ENCODE peak calls at places on chromosomes 3 and 15, in five cellular contexts. D, C, X, I and Z are unnamed samples. For H3K27me3 and H3K4me1, the result is how much of the 10 kb centered on the place peaks cover.

GRCh38 chr3:143011705-143012104 is 10.3 kb downstream of the U2SURP start:
- DNase-seq in X (no peak), C (no peak), I (no peak), D (no peak), Z (no peak)

GRCh38 chr15:62933388-62933787 is 109.2 kb upstream of the TPM1 start:
- DNase-seq in X (no peak), C (no peak), D (no peak), I (no peak), Z (no peak)

GRCh38 chr3:182455011-182455410 is 338.3 kb upstream of the ATP11B start:
- DNase-seq in D (no peak), I (no peak), C (no peak), X (no peak), Z (no peak)

GRCh38 chr15:62164500-62165028 is 521 bp downstream of the C2CD4B start:
- DNase-seq in D (no peak), X (peak), C (peak), I (peak), Z (no peak)

GRCh38 chr3:126049289-126050049 is 34.5 kb downstream of the SLC41A3 start:
- DNase-seq in X (no peak), D (no peak), C (no peak), I (no peak), Z (no peak)

GRCh38 chr3:122058294-122058693 is 3.1 kb downstream of the CD86 start:
- DNase-seq in I (no peak), X (no peak), C (no peak), D (no peak), Z (no peak)

GRCh38 chr3:23385327-23385726 is 182.2 kb downstream of the UBE2E2 start:
- DNase-seq in C (no peak), X (no peak), D (no peak), I (no peak), Z (no peak)

GRCh38 chr3:59817511-59817910 is 767.7 kb upstream of the CFAP20DC start:
- DNase-seq in X (no peak), C (no peak), D (no peak), I (no peak), Z (no peak)

GRCh38 chr3:74139648-74140047 is 474.8 kb downstream of the CNTN3 start:
- DNase-seq in C (no peak), D (no peak), I (no peak), X (peak), Z (no peak)

GRCh38 chr15:29863438-29863837 is 41.2 kb upstream of the TJP1 start:
- DNase-seq in I (no peak), C (no peak), X (no peak), D (no peak), Z (no peak)

GRCh38 chr3:63753567-63753966 is 65.5 kb upstream of the C3orf49 start:
- DNase-seq in C (no peak), X (no peak), I (peak), D (no peak), Z (no peak)

GRCh38 chr15:65638681-65639089 is 16.9 kb downstream of the SLC24A1 start:
- DNase-seq in I (peak), C (no peak), D (no peak), X (peak), Z (peak)

GRCh38 chr3:156643729-156644389 is 30.5 kb upstream of the TIPARP start:
- DNase-seq in C (no peak), I (peak), X (no peak), D (no peak), Z (no peak)

GRCh38 chr3:140469491-140469890 is 208.4 kb upstream of the TRIM42 start:
- DNase-seq in I (no peak), C (no peak), D (no peak), X (no peak), Z (no peak)

GRCh38 chr15:76866716-76867321 is 38.3 kb downstream of the SCAPER start:
- DNase-seq in C (no peak), I (peak), X (peak), D (no peak), Z (peak)

GRCh38 chr3:72844436-72844999 is 3.7 kb downstream of the SHQ1 start:
- DNase-seq in D (no peak), X (no peak), C (no peak), I (no peak), Z (no peak)

GRCh38 chr15:38560456-38560926 is 4.1 kb downstream of the RASGRP1 start:
- DNase-seq in D (no peak), C (no peak), I (no peak), X (no peak), Z (no peak)

GRCh38 chr15:41809121-41809520 is 18.8 kb upstream of the JMJD7 start:
- DNase-seq in C (no peak), X (no peak), D (no peak), I (no peak), Z (no peak)

GRCh38 chr3:197750863-197751737 is 1.4 kb downstream of the FYTTD1 start:
- DNase-seq in C (peak), D (peak), X (peak), I (peak), Z (peak)

GRCh38 chr3:160003520-160004128 is 15.0 kb downstream of the IL12A start:
- DNase-seq in D (no peak), X (peak), C (peak), I (peak), Z (peak)

GRCh38 chr15:92797168-92798052 is 102.7 kb upstream of the CHD2 start:
- DNase-seq in C (peak), D (no peak), I (peak), X (peak), Z (peak)

GRCh38 chr15:28935316-28935715 is 49.5 kb downstream of the APBA2 start:
- DNase-seq in C (peak), D (peak), X (no peak), I (no peak), Z (peak)

GRCh38 chr15:42427429-42428223 is 63.3 kb downstream of the ZNF106 start:
- DNase-seq in C (no peak), D (no peak), I (no peak), X (no peak), Z (no peak)

GRCh38 chr15:65881766-65882434 is 12.6 kb downstream of the RAB11A start:
- DNase-seq in D (no peak), C (no peak), X (peak), I (no peak), Z (no peak)

GRCh38 chr3:11612515-11613184 is 31.1 kb downstream of the VGLL4 start:
- DNase-seq in X (no peak), D (no peak), C (no peak), I (no peak), Z (no peak)

GRCh38 chr3:106560451-106560966 is 691.7 kb upstream of the CBLB start:
- DNase-seq in X (no peak), D (no peak), C (no peak), I (no peak), Z (no peak)

GRCh38 chr15:55289573-55290360 is at the start of gene RAB27A:
- DNase-seq in I (peak), C (peak), X (peak), D (peak), Z (peak)

GRCh38 chr3:64578797-64579196 is 109.0 kb downstream of the ADAMTS9 start:
- DNase-seq in X (no peak), D (no peak), C (no peak), I (no peak), Z (no peak)

GRCh38 chr15:71301958-71302621 is 186.8 kb downstream of the THSD4 start:
- DNase-seq in I (no peak), D (no peak), C (no peak), X (no peak), Z (peak)

GRCh38 chr15:67914537-67915373 is 74.9 kb upstream of the RNU6-1 start:
- DNase-seq in C (no peak), I (peak), X (no peak), D (no peak), Z (no peak)

GRCh38 chr3:129161860-129162271 is 1.0 kb upstream of the ISY1 start:
- DNase-seq in I (peak), D (peak), X (peak), C (no peak), Z (no peak)

GRCh38 chr3:76673171-76673570 is 366.7 kb upstream of the ROBO2 start:
- DNase-seq in C (no peak), X (no peak), I (no peak), D (no peak), Z (no peak)

GRCh38 chr3:58613236-58614132 is 36.3 kb upstream of the FAM107A start:
- DNase-seq in X (no peak), C (no peak), I (no peak), D (no peak), Z (no peak)

GRCh38 chr15:41944313-41944940 is 27.9 kb downstream of the EHD4 start:
- DNase-seq in X (no peak), D (no peak), I (peak), C (no peak), Z (no peak)

GRCh38 chr15:90104551-90104950 is 2.3 kb upstream of the IDH2 start:
- DNase-seq in C (peak), X (no peak), D (no peak), I (no peak), Z (no peak)

GRCh38 chr15:68330911-68331310 is 53.4 kb downstream of the FEM1B start:
- DNase-seq in C (no peak), X (no peak), D (no peak), I (no peak), Z (no peak)

DNA sequence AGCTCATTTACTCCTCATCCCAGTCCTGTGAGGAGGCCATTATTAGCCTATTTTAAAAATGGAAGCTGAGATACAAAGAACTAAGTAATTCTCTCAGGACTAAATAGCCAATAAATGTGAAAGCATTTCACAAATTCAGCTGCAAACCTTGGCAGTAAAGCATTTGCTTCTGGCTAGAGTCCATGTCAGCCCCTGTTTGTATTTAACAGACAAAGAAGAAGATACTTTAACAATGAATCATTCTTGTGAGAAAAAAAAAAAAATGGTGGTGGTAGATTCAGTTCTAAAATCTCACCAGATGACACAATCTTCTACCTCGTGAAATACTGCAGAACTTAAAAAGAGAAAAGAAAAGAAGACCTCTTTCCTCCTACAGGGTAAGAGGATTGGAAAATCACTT is 84.9 kb upstream of the CNTN6 start:
- DNase-seq in C (no peak), D (no peak), X (no peak), I (peak), Z (no peak)
- H3K27me3 ChIP-seq in C (under half), D (under half), X (under half), I (under half), Z (under half)

GRCh38 chr3:52915245-52915772 is 18.0 kb upstream of the STIMATE start:
- DNase-seq in C (no peak), D (no peak), I (no peak), X (peak), Z (no peak)

GRCh38 chr3:52907497-52907896 is 10.1 kb upstream of the STIMATE start:
- DNase-seq in C (no peak), I (no peak), X (no peak), D (no peak), Z (no peak)

GRCh38 chr3:52917044-52917443 is 19.7 kb upstream of the STIMATE start:
- DNase-seq in X (no peak), D (no peak), I (no peak), C (no peak), Z (no peak)

GRCh38 chr3:52910823-52911222 is 13.5 kb upstream of the STIMATE start:
- DNase-seq in I (no peak), D (no peak), C (no peak), X (no peak), Z (no peak)

GRCh38 chr3:52912885-52913731 is 15.8 kb upstream of the STIMATE start:
- DNase-seq in X (no peak), D (no peak), I (no peak), C (no peak), Z (peak)
- H3K4me1 ChIP-seq in X (under half), D (under half), I (under half), C (under half), Z (under half)

GRCh38 chr3:124132813-124133212 is 140.9 kb upstream of the ROPN1 start:
- DNase-seq in D (no peak), C (no peak), I (no peak), X (no peak), Z (no peak)

GRCh38 chr3:124137264-124137663 is 145.3 kb upstream of the ROPN1 start:
- DNase-seq in I (no peak), X (no peak), C (no peak), D (no peak), Z (no peak)

GRCh38 chr3:124131158-124132115 is 139.5 kb upstream of the ROPN1 start:
- DNase-seq in X (no peak), D (no peak), I (peak), C (no peak), Z (no peak)

GRCh38 chr3:124138148-124138547 is 146.2 kb upstream of the ROPN1 start:
- DNase-seq in D (no peak), C (no peak), I (no peak), X (no peak), Z (no peak)

DNA sequence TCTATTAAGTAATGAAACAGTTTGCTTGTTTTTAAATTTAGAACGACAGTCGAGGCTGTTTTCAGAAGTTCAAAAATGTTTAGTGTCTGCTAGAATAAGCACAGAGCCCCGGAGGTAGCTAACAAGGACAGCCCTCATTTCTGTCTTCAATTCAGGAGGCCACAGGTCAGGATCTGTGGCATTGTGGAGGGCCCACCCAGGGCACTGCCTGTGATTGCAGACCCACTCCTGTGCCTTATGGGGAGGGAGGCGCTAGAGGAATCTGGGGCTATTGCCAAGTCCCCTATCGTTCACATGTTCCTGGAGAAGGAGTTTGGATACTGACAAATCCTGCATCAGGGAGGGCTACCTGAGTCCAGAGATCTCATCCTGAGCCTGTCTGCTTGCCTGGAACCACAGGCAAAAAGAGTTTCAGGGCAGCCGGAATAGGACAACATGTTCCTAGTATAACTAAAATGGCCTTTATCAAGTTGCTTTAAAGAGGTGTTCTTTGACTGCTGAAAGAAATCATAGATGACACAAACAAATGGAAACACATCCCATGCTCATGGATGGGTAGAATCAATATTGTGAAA is 141.5 kb upstream of the ROPN1 start:
- DNase-seq in I (no peak), X (no peak), C (no peak), D (no peak), Z (no peak)
- H3K27me3 ChIP-seq in I (under half), X (under half), C (under half), D (under half), Z (under half)

DNA sequence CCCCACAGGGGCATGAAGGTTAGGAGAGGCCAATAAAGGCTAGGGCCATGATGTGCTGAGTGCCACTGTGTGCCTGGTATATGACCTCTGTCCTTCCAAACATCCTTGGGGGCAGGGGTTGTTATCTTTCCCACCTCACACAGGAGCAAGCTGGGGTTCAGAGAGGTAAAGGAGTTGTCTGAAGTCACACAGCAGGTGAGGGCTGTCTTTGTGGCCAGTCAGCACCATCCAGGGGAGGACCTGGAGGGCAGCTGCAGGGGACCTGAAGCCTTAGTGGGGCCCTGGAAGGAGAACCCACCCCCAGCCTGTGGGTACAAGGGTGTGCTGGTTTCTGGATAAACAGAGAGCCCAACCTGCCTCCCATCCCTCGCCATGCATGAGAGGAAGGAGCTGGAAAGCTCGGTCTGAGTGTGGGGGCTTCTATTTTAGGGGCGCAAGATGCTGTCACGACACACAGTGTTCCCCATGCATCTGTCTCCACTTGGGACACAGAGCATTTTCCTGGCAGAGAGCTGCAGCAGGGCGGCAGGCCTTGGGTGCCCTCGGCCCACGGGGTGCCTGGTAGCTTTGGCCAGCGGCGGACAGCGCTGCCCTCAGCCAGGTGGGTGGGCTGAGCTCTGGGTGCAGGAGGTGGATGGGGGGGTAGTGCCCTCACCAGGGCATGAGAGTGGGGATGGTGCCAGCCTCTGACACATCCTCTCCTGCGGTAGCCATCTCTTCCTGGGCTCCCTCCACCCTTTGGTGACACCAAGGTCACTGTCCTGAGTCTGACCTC is 14.7 kb downstream of the IQSEC1 start:
- DNase-seq in X (no peak), C (no peak), I (no peak), D (no peak), Z (no peak)
- H3K4me1 ChIP-seq in X (under half), C (under half), I (under half), D (under half), Z (under half)

DNA sequence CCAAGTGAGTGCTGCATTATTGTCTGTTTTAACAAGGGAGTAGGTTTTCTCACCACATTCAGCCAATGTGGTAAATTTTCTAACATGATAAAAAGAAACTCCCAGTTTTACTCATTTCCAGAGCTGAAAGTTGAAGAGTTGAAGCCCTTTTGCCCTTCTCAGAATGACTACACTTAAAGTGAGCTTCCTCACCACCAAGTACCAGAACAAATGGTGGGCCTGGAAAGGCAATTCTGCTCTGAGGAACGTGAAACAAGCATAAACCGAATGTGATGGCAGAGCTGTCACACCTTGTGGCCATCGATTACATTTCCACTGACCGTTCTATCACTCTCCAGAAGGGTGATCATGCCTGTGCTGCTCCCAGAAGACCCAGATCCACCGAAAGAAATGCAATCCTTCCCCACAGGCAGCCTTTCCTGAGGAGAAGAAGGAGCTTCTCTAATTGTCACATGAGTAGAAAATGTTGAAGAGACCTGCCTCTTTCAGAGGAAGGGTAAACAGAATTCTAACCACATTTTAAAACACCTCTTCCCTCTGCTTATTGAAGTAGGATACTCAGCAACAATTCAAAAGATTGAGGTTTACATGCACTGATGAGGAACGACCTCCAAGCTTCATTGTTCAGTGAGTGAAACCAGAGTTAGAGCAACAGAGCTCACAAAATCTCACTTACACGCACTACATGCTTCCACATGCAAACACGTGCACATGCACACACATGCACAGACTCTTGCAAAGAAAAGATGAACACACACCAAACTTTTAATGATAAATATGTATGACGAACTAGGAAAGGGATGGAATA is 21.4 kb upstream of the CCR9 start:
- DNase-seq in I (no peak), D (no peak), C (no peak), X (no peak), Z (no peak)
- H3K27me3 ChIP-seq in I (under half), D (under half), C (under half), X (under half), Z (under half)

DNA sequence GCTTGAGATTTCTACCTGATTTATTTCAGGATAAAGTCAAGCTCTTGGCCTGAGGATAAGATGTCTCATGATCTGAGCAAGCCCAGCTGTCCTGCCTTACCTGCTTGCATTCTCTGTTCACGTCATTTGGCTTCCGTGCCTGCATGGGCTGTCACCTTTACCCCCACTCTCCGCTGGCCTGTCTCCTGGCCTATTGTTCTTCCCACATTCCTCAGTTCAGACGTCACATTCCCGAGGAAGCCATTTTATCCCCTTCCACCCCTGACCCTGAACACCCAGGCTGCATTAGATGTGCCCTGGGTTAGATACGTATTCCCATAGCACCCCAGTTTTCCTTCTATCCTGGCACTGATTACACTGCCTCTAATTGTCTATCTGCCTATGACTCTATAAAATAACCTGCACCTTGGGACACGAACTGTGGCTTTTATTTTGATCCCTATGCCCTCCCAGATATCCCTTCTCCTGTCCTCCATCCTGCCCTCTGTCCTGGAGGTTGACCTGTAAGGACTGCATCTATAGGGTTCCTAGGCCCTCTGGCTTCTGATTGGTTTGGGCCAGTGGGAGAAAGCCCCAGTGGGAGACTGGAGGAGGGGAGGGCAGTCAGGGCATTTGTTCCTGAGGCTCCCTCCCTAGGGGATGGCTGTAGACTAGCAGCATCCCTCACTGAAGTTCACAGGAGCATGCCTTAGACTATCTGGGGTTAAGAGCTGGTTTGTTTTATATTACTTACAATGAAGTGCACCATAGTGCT is 19.2 kb upstream of the UBE2Q2 start:
- DNase-seq in I (peak), X (no peak), C (no peak), D (no peak), Z (no peak)
- H3K4me1 ChIP-seq in I (under half), X (under half), C (under half), D (under half), Z (under half)